ENCODE peak calls at places on chromosomes 1 and 21, in four cellular contexts. W, P, V and A are unnamed samples.

GRCh38 chr1:208177656-208178055 is 66.5 kb downstream of the PLXNA2 start:
- DNase-seq in W (peak), P (peak), V (no peak), A (no peak)

GRCh38 chr1:204408074-204408507 is 3.5 kb downstream of the PPP1R15B start:
- DNase-seq in W (peak), P (peak), V (peak), A (peak)

GRCh38 chr1:14443164-14443787 is 155.2 kb upstream of the KAZN start:
- DNase-seq in W (no peak), P (peak), V (peak), A (no peak)

GRCh38 chr1:212401838-212402582 is 12.7 kb downstream of the PACC1 start:
- DNase-seq in W (no peak), P (no peak), V (peak), A (no peak)

GRCh38 chr1:118100686-118101300 is 84.2 kb downstream of the SPAG17 start:
- DNase-seq in W (peak), P (no peak), V (no peak), A (no peak)

GRCh38 chr1:58824753-58825389 is 41.0 kb upstream of the JUN start:
- DNase-seq in W (peak), P (peak), V (no peak), A (no peak)

GRCh38 chr1:164772635-164773034 is 213.7 kb downstream of the PBX1 start:
- DNase-seq in W (peak), P (peak), V (peak), A (peak)

GRCh38 chr1:85992756-85993155 is 163.8 kb downstream of the COL24A1 start:
- DNase-seq in W (no peak), P (no peak), V (peak), A (no peak)

GRCh38 chr1:168379110-168379860 is 98.6 kb downstream of the TBX19 start:
- DNase-seq in W (no peak), P (no peak), V (peak), A (no peak)

GRCh38 chr1:212458817-212459216 is 26.1 kb downstream of the NENF start:
- DNase-seq in W (no peak), P (no peak), V (no peak), A (no peak)

GRCh38 chr1:32466761-32467160 is 1.9 kb downstream of the ZBTB8B start:
- DNase-seq in W (no peak), P (no peak), V (no peak), A (no peak)

GRCh38 chr1:2627746-2628145 is 5.1 kb downstream of the MMEL1 start:
- DNase-seq in W (no peak), P (no peak), V (no peak), A (no peak)

GRCh38 chr1:31667065-31667785 is 22.5 kb upstream of the PEF1 start:
- DNase-seq in W (no peak), P (no peak), V (no peak), A (no peak)

GRCh38 chr21:45112371-45112770 is 38.0 kb downstream of the ADARB1 start:
- DNase-seq in W (no peak), P (no peak), V (no peak), A (no peak)

GRCh38 chr1:25773441-25774125 is 26.4 kb upstream of the SELENON start:
- DNase-seq in W (peak), P (no peak), V (peak), A (no peak)

GRCh38 chr1:165960136-165960535 is 132.7 kb downstream of the UCK2 start:
- DNase-seq in W (no peak), P (no peak), V (no peak), A (no peak)

GRCh38 chr1:17010601-17011438 is 908 bp downstream of the ATP13A2 start:
- DNase-seq in W (peak), P (peak), V (peak), A (no peak)

GRCh38 chr21:45875416-45875760 is 106.2 kb upstream of the COL6A1 start:
- DNase-seq in W (no peak), P (no peak), V (no peak), A (no peak)

GRCh38 chr1:110783292-110783918 is 89.5 kb upstream of the CD53 start:
- DNase-seq in W (peak), P (peak), V (peak), A (no peak)

GRCh38 chr1:201006450-201006849 is 17.1 kb downstream of the KIF21B start:
- DNase-seq in W (no peak), P (no peak), V (no peak), A (no peak)

GRCh38 chr1:217076902-217077301 is 353.7 kb upstream of the ESRRG start:
- DNase-seq in W (no peak), P (peak), V (peak), A (no peak)

GRCh38 chr21:36751383-36751782 is 52.5 kb downstream of the SIM2 start:
- DNase-seq in W (no peak), P (no peak), V (no peak), A (no peak)

GRCh38 chr1:88655145-88655544 is 28.9 kb upstream of the PKN2 start:
- DNase-seq in W (no peak), P (no peak), V (no peak), A (no peak)

DNA sequence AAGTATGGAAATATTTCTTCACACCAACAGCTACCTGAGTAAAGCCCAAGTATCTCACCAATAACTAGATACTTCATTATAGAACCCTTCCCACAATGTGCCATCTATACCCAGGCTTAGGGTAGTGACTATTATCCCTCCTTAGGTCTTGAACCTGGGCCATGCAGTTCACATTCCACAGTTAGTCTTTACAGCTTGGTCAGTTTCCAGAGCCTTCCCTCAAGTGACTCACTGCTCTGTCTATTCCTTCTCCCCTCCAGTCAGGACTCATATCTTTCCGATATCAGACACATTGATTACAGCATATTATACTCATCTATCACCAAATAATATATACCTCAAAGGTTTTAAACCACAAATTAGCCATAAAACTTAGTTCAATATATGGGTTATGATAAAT is 23.6 kb downstream of the VAMP4 start:
- DNase-seq in W (no peak), P (no peak), V (peak), A (no peak)
- H3K27ac ChIP-seq in W (no peak), P (no peak), V (no peak), A (peak)

DNA sequence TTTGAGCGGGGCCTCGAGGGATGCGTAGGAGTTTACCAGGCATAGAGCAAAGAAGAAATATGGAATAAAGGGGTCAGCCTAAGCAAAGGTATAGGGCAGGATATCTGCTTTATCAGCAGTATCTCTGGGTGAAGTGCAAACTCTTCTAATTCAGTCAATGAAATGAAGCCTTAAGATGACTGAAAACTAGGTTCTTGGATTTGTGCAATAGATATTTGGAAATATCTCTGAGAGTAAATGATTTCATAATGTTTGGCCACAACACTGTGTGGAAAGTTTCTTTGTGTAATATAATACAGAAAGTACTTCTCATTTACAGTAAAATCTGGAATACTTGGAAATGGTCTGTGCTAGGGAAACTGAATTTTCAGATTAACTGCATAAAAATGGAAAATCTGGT is 26.1 kb downstream of the KCNJ15 start:
- DNase-seq in W (no peak), P (no peak), V (peak), A (no peak)
- TF ChIP-seq CTCF in W (no peak), P (no peak), V (no peak), A (no peak)

DNA sequence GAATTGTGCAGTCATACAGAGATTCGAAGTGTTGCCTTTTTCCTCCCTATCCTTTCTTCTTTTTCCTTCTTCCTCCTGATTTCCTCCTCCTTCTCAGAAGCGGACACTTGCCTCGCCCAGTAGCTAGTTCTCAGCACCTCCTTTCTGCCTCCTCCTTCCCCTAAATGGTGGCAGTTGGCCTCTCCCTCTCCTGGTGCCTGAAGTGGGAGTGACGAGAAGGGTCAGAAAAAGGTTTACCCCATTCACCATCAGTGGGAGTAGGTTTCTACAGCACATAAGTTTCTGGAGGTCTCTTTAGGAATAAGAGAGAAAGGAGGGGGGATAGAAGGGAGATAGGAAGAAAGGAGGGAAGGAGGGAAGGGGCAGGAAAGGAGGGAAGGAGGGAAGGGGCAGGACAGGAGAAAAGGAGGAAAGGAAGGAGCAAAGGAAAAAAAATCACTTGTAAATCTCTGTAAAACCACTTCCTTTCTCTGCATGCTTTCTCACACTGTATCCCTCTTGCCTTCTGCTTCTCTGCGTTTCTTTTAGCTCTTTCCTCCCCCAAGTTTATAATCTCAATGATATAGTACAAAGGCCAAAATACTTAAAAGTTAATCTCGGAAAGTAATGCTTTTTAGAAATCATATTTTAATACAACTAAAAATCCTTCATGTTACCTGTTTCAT is 20.3 kb upstream of the C1orf105 start:
- DNase-seq in W (no peak), P (no peak), V (no peak), A (no peak)
- H3K27ac ChIP-seq in W (peak), P (peak), V (peak), A (peak)

GRCh38 chr1:46969014-46969619 is 27.8 kb upstream of the CYP4A11 start:
- DNase-seq in W (no peak), P (no peak), V (no peak), A (no peak)
- TF ChIP-seq CTCF in W (no peak), P (no peak), V (no peak), A (no peak)

GRCh38 chr21:17467392-17467791 is 45.5 kb upstream of the CXADR start:
- DNase-seq in W (no peak), P (no peak), V (no peak), A (no peak)
- H3K27ac ChIP-seq in W (peak), P (no peak), V (no peak), A (no peak)

GRCh38 chr1:82091729-82092128 is 291.0 kb downstream of the ADGRL2 start:
- DNase-seq in W (no peak), P (no peak), V (no peak), A (no peak)
- TF ChIP-seq CTCF in W (no peak), P (no peak), V (no peak), A (no peak)

GRCh38 chr1:181131255-181131901 is 42.9 kb downstream of the IER5 start:
- DNase-seq in W (no peak), P (no peak), V (no peak), A (no peak)
- H3K27ac ChIP-seq in W (no peak), P (no peak), V (no peak), A (no peak)

GRCh38 chr1:147496571-147496970 is 44.7 kb upstream of the BCL9 start:
- DNase-seq in W (peak), P (no peak), V (peak), A (peak)
- TF ChIP-seq CTCF in W (peak), P (no peak), V (peak), A (peak)

GRCh38 chr1:97069312-97069711 is 347.7 kb downstream of the PTBP2 start:
- DNase-seq in W (no peak), P (no peak), V (no peak), A (no peak)

GRCh38 chr1:97063532-97063931 is 341.9 kb downstream of the PTBP2 start:
- DNase-seq in W (no peak), P (no peak), V (no peak), A (no peak)

GRCh38 chr1:97071163-97071562 is 349.6 kb downstream of the PTBP2 start:
- DNase-seq in W (no peak), P (no peak), V (peak), A (no peak)

GRCh38 chr1:97070366-97070765 is 348.8 kb downstream of the PTBP2 start:
- DNase-seq in W (no peak), P (no peak), V (peak), A (no peak)

DNA sequence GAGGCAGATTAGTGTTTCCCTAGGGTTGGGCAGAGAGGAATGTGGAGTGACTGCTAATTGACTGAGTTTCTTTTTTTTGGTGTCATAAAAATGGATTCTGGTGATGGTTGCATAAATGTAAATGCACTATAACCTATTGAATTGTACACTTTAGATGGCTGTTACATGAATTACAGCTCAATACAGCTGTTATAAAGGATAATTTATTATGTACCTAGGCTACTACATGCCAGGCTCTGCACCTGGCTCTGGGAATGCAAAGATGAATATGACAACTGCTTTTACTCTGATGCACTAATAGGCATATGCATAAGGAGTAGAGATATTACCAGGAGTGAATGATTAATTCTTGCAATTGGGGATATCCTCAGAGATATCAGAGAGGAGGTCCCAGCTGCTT is 345.3 kb downstream of the PTBP2 start:
- DNase-seq in W (no peak), P (no peak), V (no peak), A (no peak)
- H3K27ac ChIP-seq in W (no peak), P (no peak), V (no peak), A (no peak)

DNA sequence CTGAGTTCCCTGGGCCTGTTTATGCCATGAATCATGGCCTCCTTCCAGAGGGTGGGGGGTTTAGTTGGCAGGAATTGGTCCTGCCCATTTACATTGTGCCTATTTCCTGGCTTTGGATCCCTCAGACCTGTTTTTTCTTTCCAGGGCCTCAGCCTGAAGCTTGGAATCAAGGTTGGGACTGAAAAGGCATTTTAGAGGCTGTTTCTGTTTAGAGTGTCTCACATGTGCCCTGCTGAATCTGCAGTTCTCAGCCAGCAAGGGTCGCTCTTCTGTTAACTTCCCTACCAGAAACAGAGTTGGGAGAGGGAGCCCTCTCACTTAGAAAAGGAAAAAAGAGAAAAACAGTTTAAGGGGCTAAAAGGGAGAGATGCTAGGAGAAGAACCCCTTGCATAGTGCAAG is 191.1 kb downstream of the PTPRC start:
- DNase-seq in W (no peak), P (no peak), V (peak), A (no peak)
- TF ChIP-seq CTCF in W (no peak), P (no peak), V (peak), A (no peak)